ENCODE peak calls at places on chromosomes 2 and 18, in six cellular contexts. One of them, this sample, is unnamed.

GRCh38 chr2:76478636-76479035 is 767.9 kb upstream of the GCFC2 start:
- DNase-seq in right lobe of liver: no peak
- DNase-seq in tibial nerve: no peak
- DNase-seq in tibial artery: no peak
- DNase-seq in cardiac fibroblast: no peak
- DNase-seq in GM12864: no peak
- DNase-seq in this sample: no peak

GRCh38 chr18:78610179-78610578 is 369.4 kb upstream of the SALL3 start:
- DNase-seq in cardiac fibroblast: no peak
- DNase-seq in tibial nerve: no peak
- DNase-seq in GM12864: no peak
- DNase-seq in right lobe of liver: no peak
- DNase-seq in tibial artery: no peak
- DNase-seq in this sample: no peak

GRCh38 chr2:196876364-196876763 is 50.1 kb downstream of the PGAP1 start:
- DNase-seq in cardiac fibroblast: no peak
- DNase-seq in tibial artery: no peak
- DNase-seq in GM12864: no peak
- DNase-seq in tibial nerve: no peak
- DNase-seq in right lobe of liver: no peak
- DNase-seq in this sample: no peak

GRCh38 chr18:48468151-48468550 is 59.0 kb upstream of the ZBTB7C start:
- DNase-seq in GM12864: no peak
- DNase-seq in cardiac fibroblast: no peak
- DNase-seq in right lobe of liver: no peak
- DNase-seq in tibial artery: no peak
- DNase-seq in tibial nerve: no peak
- DNase-seq in this sample: peak

GRCh38 chr2:176114120-176114929 is 2.3 kb upstream of the HOXD10 start:
- DNase-seq in GM12864: no peak
- DNase-seq in cardiac fibroblast: no peak
- DNase-seq in tibial artery: no peak
- DNase-seq in right lobe of liver: no peak
- DNase-seq in tibial nerve: no peak
- DNase-seq in this sample: no peak

GRCh38 chr2:15073639-15074038 is 441.1 kb downstream of the LRATD1 start:
- DNase-seq in tibial artery: no peak
- DNase-seq in tibial nerve: no peak
- DNase-seq in cardiac fibroblast: no peak
- DNase-seq in right lobe of liver: no peak
- DNase-seq in GM12864: no peak
- DNase-seq in this sample: no peak

GRCh38 chr18:22170421-22171262 is 1.3 kb downstream of the GATA6 start:
- DNase-seq in right lobe of liver: peak
- DNase-seq in tibial artery: no peak
- DNase-seq in cardiac fibroblast: peak
- DNase-seq in GM12864: no peak
- DNase-seq in tibial nerve: no peak
- DNase-seq in this sample: peak

GRCh38 chr18:79863946-79864725 is 66.4 kb downstream of the KCNG2 start:
- DNase-seq in tibial artery: peak
- DNase-seq in right lobe of liver: no peak
- DNase-seq in GM12864: no peak
- DNase-seq in cardiac fibroblast: no peak
- DNase-seq in tibial nerve: peak
- DNase-seq in this sample: no peak

GRCh38 chr18:47604041-47604440 is 326.4 kb downstream of the SMAD2 start:
- DNase-seq in cardiac fibroblast: no peak
- DNase-seq in tibial nerve: no peak
- DNase-seq in GM12864: no peak
- DNase-seq in right lobe of liver: no peak
- DNase-seq in tibial artery: no peak
- DNase-seq in this sample: no peak

GRCh38 chr2:24866946-24867345 is 53.1 kb downstream of the ADCY3 start:
- DNase-seq in tibial nerve: no peak
- DNase-seq in cardiac fibroblast: no peak
- DNase-seq in right lobe of liver: no peak
- DNase-seq in GM12864: no peak
- DNase-seq in tibial artery: no peak
- DNase-seq in this sample: no peak

DNA sequence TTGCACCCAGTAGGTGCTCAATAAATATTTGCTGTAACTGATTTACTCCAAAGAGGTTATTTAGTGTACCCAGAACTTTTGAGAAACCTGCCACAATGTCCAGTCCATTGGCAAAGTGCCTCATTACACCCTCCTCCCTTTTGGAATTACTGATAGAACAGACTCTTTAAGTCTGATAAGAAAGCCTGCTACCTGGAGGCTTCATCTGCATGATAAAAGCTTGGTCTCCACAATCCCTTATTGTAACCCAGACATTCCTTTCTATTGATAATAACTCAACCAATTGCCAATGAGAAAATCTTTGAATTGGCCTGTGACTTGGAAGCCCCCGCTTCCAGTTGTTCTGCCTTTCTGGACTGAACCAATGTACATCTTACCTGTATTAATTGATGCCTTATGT is 281.2 kb upstream of the FBXO11 start:
- DNase-seq in GM12864: no peak
- DNase-seq in right lobe of liver: no peak
- DNase-seq in tibial artery: no peak
- DNase-seq in cardiac fibroblast: no peak
- DNase-seq in tibial nerve: no peak
- DNase-seq in this sample: no peak
- H3K4me3 ChIP-seq in GM12864: no peak
- H3K4me3 ChIP-seq in right lobe of liver: no peak
- H3K4me3 ChIP-seq in tibial artery: no peak
- H3K4me3 ChIP-seq in cardiac fibroblast: no peak
- H3K4me3 ChIP-seq in tibial nerve: no peak
- H3K4me3 ChIP-seq in this sample: no peak

GRCh38 chr2:159926695-159927094 is 128.7 kb upstream of the CD302 start:
- DNase-seq in right lobe of liver: no peak
- DNase-seq in tibial nerve: no peak
- DNase-seq in cardiac fibroblast: no peak
- DNase-seq in tibial artery: no peak
- DNase-seq in GM12864: no peak
- DNase-seq in this sample: no peak
- TF ChIP-seq CTCF in right lobe of liver: no peak
- TF ChIP-seq CTCF in tibial nerve: no peak
- TF ChIP-seq CTCF in cardiac fibroblast: no peak
- TF ChIP-seq CTCF in tibial artery: no peak
- TF ChIP-seq CTCF in GM12864: no peak
- TF ChIP-seq CTCF in this sample: no peak

GRCh38 chr2:38599706-38600105 is 3.0 kb downstream of the HNRNPLL start:
- DNase-seq in tibial artery: no peak
- DNase-seq in GM12864: no peak
- DNase-seq in cardiac fibroblast: peak
- DNase-seq in right lobe of liver: no peak
- DNase-seq in tibial nerve: no peak
- DNase-seq in this sample: peak
- H3K4me3 ChIP-seq in tibial artery: peak
- H3K4me3 ChIP-seq in GM12864: no peak
- H3K4me3 ChIP-seq in cardiac fibroblast: no peak
- H3K4me3 ChIP-seq in right lobe of liver: no peak
- H3K4me3 ChIP-seq in tibial nerve: peak
- H3K4me3 ChIP-seq in this sample: peak

DNA sequence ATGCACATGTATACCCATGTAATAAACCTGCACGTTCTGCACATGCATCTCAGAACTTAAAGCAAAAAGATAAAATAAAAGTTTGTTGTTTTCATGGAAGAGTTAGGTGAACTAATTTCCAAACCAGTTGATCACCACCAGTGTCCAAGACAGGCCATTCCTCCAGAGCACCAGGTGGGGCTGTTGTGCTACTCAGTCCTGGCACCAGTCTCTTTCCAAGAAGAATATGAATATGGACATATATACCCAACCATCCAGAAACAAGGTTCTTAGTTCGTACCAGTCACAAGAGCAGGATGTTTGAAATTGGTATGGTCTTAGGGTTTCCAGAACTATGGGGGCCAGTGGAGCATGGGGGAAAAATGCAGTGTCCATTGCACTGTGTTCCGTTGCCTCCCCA is 17.2 kb upstream of the TNP1 start:
- DNase-seq in tibial nerve: no peak
- DNase-seq in right lobe of liver: no peak
- DNase-seq in cardiac fibroblast: peak
- DNase-seq in tibial artery: no peak
- DNase-seq in GM12864: no peak
- DNase-seq in this sample: no peak
- TF ChIP-seq CTCF in tibial nerve: no peak
- TF ChIP-seq CTCF in right lobe of liver: no peak
- TF ChIP-seq CTCF in cardiac fibroblast: peak
- TF ChIP-seq CTCF in tibial artery: no peak
- TF ChIP-seq CTCF in GM12864: peak
- TF ChIP-seq CTCF in this sample: no peak